ENCODE peak calls at places on chromosome 10, in ten cellular contexts. G is HS-5, J is cardiac fibroblast, K is SW480, T is amygdala, W is NCI-H69, O is HFF-Myc, R is SK-MEL-5, E is NCI-H345, U is kidney epithelial cell. D is an unnamed sample.

GRCh38 chr10:51876528-51876927 is 177.1 kb upstream of the CSTF2T start:
- DNase-seq in G (no peak), J (no peak), K (no peak), T (no peak), W (peak), O (no peak), R (no peak), E (peak), U (no peak), D (no peak)

GRCh38 chr10:128463991-128464755 is 337.9 kb upstream of the MKI67 start:
- DNase-seq in G (no peak), J (peak), K (peak), T (peak), W (peak), O (no peak), R (peak), E (peak), U (peak), D (no peak)

GRCh38 chr10:128268015-128268722 is 141.9 kb upstream of the MKI67 start:
- DNase-seq in G (no peak), J (peak), K (peak), T (no peak), W (peak), O (no peak), R (peak), E (peak), U (no peak), D (no peak)

GRCh38 chr10:132152896-132153580 is 33.7 kb upstream of the DPYSL4 start:
- DNase-seq in G (no peak), J (no peak), K (no peak), T (no peak), W (no peak), O (no peak), R (no peak), E (no peak), U (no peak), D (no peak)

GRCh38 chr10:84227810-84228209 is 2.5 kb upstream of the LRIT2 start:
- DNase-seq in G (no peak), J (no peak), K (no peak), T (no peak), W (no peak), O (no peak), R (no peak), E (no peak), U (no peak), D (no peak)

GRCh38 chr10:133461027-133461426 is 7.3 kb downstream of the SCART1 start:
- DNase-seq in G (no peak), J (no peak), K (no peak), T (no peak), W (no peak), O (no peak), R (no peak), E (no peak), U (no peak), D (no peak)

GRCh38 chr10:27742926-27743735 is 2.5 kb downstream of the MKX start:
- DNase-seq in G (no peak), J (no peak), K (peak), T (no peak), W (no peak), O (no peak), R (no peak), E (peak), U (no peak), D (no peak)

GRCh38 chr10:129523723-129524316 is 56.8 kb downstream of the MGMT start:
- DNase-seq in G (no peak), J (no peak), K (no peak), T (no peak), W (no peak), O (no peak), R (no peak), E (no peak), U (no peak), D (no peak)

GRCh38 chr10:98344589-98345038 is 70.4 kb downstream of the PYROXD2 start:
- DNase-seq in G (peak), J (peak), K (no peak), T (no peak), W (peak), O (no peak), R (no peak), E (no peak), U (no peak), D (no peak)

GRCh38 chr10:3852147-3852904 is 67.3 kb upstream of the KLF6 start:
- DNase-seq in G (peak), J (peak), K (peak), T (no peak), W (peak), O (peak), R (peak), E (peak), U (peak), D (peak)